ENCODE peak calls at places on chromosomes 3 and 15, in seven cellular contexts. One of them, this sample, is unnamed.

GRCh38 chr15:99631256-99631655 is 65.5 kb downstream of the MEF2A start:
- DNase-seq in IMR-90: no peak
- DNase-seq in mesenchymal stem cell: no peak
- DNase-seq in trophoblast cell: no peak
- DNase-seq in neuronal stem cell: no peak
- DNase-seq in mesendoderm: no peak
- DNase-seq in H1: no peak
- DNase-seq in this sample: no peak

GRCh38 chr3:183178833-183179549 is 16.5 kb upstream of the LAMP3 start:
- DNase-seq in IMR-90: no peak
- DNase-seq in mesenchymal stem cell: peak
- DNase-seq in trophoblast cell: no peak
- DNase-seq in neuronal stem cell: peak
- DNase-seq in mesendoderm: peak
- DNase-seq in H1: no peak
- DNase-seq in this sample: peak

GRCh38 chr15:58221591-58222241 is 83.5 kb downstream of the AQP9 start:
- DNase-seq in IMR-90: peak
- DNase-seq in mesenchymal stem cell: peak
- DNase-seq in trophoblast cell: no peak
- DNase-seq in neuronal stem cell: no peak
- DNase-seq in mesendoderm: peak
- DNase-seq in H1: no peak
- DNase-seq in this sample: peak

GRCh38 chr3:77618686-77619085 is 578.8 kb downstream of the ROBO2 start:
- DNase-seq in IMR-90: no peak
- DNase-seq in mesenchymal stem cell: no peak
- DNase-seq in trophoblast cell: no peak
- DNase-seq in neuronal stem cell: no peak
- DNase-seq in mesendoderm: no peak
- DNase-seq in H1: no peak
- DNase-seq in this sample: no peak

GRCh38 chr3:187795207-187795960 is 50.1 kb upstream of the BCL6 start:
- DNase-seq in IMR-90: no peak
- DNase-seq in mesenchymal stem cell: no peak
- DNase-seq in trophoblast cell: no peak
- DNase-seq in neuronal stem cell: no peak
- DNase-seq in mesendoderm: no peak
- DNase-seq in H1: no peak
- DNase-seq in this sample: no peak

GRCh38 chr3:13308406-13308805 is 111.7 kb downstream of the NUP210 start:
- DNase-seq in IMR-90: peak
- DNase-seq in mesenchymal stem cell: peak
- DNase-seq in trophoblast cell: peak
- DNase-seq in neuronal stem cell: peak
- DNase-seq in mesendoderm: peak
- DNase-seq in H1: peak
- DNase-seq in this sample: peak

GRCh38 chr3:2262204-2262603 is 163.5 kb downstream of the CNTN4 start:
- DNase-seq in IMR-90: no peak
- DNase-seq in mesenchymal stem cell: peak
- DNase-seq in trophoblast cell: no peak
- DNase-seq in neuronal stem cell: no peak
- DNase-seq in mesendoderm: no peak
- DNase-seq in H1: no peak
- DNase-seq in this sample: no peak

GRCh38 chr3:119508172-119508845 is 10.0 kb downstream of the TIMMDC1 start:
- DNase-seq in IMR-90: no peak
- DNase-seq in mesenchymal stem cell: no peak
- DNase-seq in trophoblast cell: no peak
- DNase-seq in neuronal stem cell: no peak
- DNase-seq in mesendoderm: no peak
- DNase-seq in H1: no peak
- DNase-seq in this sample: no peak

GRCh38 chr3:122024800-122025199 is 2.8 kb upstream of the ILDR1 start:
- DNase-seq in IMR-90: no peak
- DNase-seq in mesenchymal stem cell: no peak
- DNase-seq in trophoblast cell: no peak
- DNase-seq in neuronal stem cell: no peak
- DNase-seq in mesendoderm: no peak
- DNase-seq in H1: no peak
- DNase-seq in this sample: no peak

GRCh38 chr15:75727851-75728715 is 15.4 kb upstream of the CSPG4 start:
- DNase-seq in IMR-90: no peak
- DNase-seq in mesenchymal stem cell: peak
- DNase-seq in trophoblast cell: no peak
- DNase-seq in neuronal stem cell: no peak
- DNase-seq in mesendoderm: peak
- DNase-seq in H1: no peak
- DNase-seq in this sample: peak

GRCh38 chr3:8518138-8518537 is 16.5 kb downstream of the LMCD1 start:
- DNase-seq in IMR-90: peak
- DNase-seq in mesenchymal stem cell: peak
- DNase-seq in trophoblast cell: no peak
- DNase-seq in neuronal stem cell: no peak
- DNase-seq in mesendoderm: no peak
- DNase-seq in H1: no peak
- DNase-seq in this sample: no peak

GRCh38 chr3:189629803-189630455 is 1.3 kb upstream of the TP63 start:
- DNase-seq in IMR-90: no peak
- DNase-seq in mesenchymal stem cell: no peak
- DNase-seq in trophoblast cell: no peak
- DNase-seq in neuronal stem cell: no peak
- DNase-seq in mesendoderm: no peak
- DNase-seq in H1: no peak
- DNase-seq in this sample: no peak

GRCh38 chr3:135887220-135887619 is 78.3 kb upstream of the PPP2R3A start:
- DNase-seq in IMR-90: peak
- DNase-seq in mesenchymal stem cell: no peak
- DNase-seq in trophoblast cell: no peak
- DNase-seq in neuronal stem cell: no peak
- DNase-seq in mesendoderm: no peak
- DNase-seq in H1: no peak
- DNase-seq in this sample: no peak

GRCh38 chr3:65669163-65669875 is 369.4 kb downstream of the MAGI1 start:
- DNase-seq in IMR-90: peak
- DNase-seq in mesenchymal stem cell: peak
- DNase-seq in trophoblast cell: no peak
- DNase-seq in neuronal stem cell: no peak
- DNase-seq in mesendoderm: no peak
- DNase-seq in H1: no peak
- DNase-seq in this sample: no peak

GRCh38 chr3:177905895-177906511 is 630.2 kb upstream of the KCNMB2 start:
- DNase-seq in IMR-90: peak
- DNase-seq in mesenchymal stem cell: peak
- DNase-seq in trophoblast cell: peak
- DNase-seq in neuronal stem cell: no peak
- DNase-seq in mesendoderm: peak
- DNase-seq in H1: no peak
- DNase-seq in this sample: no peak

GRCh38 chr3:72135636-72136035 is 350.7 kb upstream of the PROK2 start:
- DNase-seq in IMR-90: no peak
- DNase-seq in mesenchymal stem cell: no peak
- DNase-seq in trophoblast cell: peak
- DNase-seq in neuronal stem cell: no peak
- DNase-seq in mesendoderm: no peak
- DNase-seq in H1: no peak
- DNase-seq in this sample: no peak

GRCh38 chr15:34318277-34319079 is 19.1 kb downstream of the SLC12A6 start:
- DNase-seq in IMR-90: peak
- DNase-seq in mesenchymal stem cell: peak
- DNase-seq in trophoblast cell: peak
- DNase-seq in neuronal stem cell: peak
- DNase-seq in mesendoderm: peak
- DNase-seq in H1: no peak
- DNase-seq in this sample: peak

DNA sequence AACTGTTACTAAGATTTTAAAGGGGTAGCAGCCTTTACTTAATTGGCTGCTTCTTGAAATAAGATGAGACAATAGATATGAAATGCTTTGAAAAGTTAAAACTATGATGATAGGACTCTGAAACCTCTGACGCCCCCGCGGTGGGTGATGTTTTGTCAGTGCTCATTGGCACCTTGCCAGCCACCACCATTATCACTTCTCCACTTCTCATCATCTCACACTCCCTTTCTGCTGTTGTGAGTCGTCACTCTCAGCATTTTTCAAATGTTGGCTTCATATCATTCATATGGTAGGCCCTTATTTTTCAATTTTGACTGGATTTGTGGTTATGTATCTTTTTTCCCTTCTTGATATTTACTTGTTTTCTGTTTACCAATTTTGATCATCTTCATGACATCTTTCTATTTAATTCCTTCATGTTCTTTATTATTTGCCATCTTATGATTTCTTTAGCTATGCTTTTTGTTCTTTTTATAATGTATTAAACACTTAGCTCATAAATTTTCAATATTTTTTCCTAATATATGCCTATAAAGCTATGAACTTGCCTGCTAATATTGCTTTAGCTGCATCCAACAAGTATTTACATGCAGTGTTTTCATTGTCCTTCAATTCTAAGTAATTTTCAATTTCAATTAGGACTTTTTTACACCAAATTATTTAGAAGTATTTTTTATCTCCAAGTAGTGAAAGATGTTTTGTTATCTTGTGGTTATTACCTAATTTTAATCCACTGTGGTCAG is 30.3 kb upstream of the SKOR1 start:
- DNase-seq in IMR-90: no peak
- DNase-seq in mesenchymal stem cell: no peak
- DNase-seq in trophoblast cell: no peak
- DNase-seq in neuronal stem cell: no peak
- DNase-seq in mesendoderm: no peak
- DNase-seq in H1: no peak
- DNase-seq in this sample: no peak
- H3K4ac ChIP-seq in IMR-90: no peak
- H3K4ac ChIP-seq in mesenchymal stem cell: no peak
- H3K4ac ChIP-seq in trophoblast cell: no peak
- H3K4ac ChIP-seq in neuronal stem cell: no peak
- H3K4ac ChIP-seq in mesendoderm: no peak
- H3K4ac ChIP-seq in H1: no peak
- H3K4ac ChIP-seq in this sample: no peak

GRCh38 chr3:115787818-115788217 is 164.5 kb downstream of the GAP43 start:
- DNase-seq in IMR-90: no peak
- DNase-seq in mesenchymal stem cell: no peak
- DNase-seq in trophoblast cell: no peak
- DNase-seq in neuronal stem cell: no peak
- DNase-seq in mesendoderm: no peak
- DNase-seq in H1: no peak
- DNase-seq in this sample: no peak

GRCh38 chr3:115789480-115789879 is 166.2 kb downstream of the GAP43 start:
- DNase-seq in IMR-90: no peak
- DNase-seq in mesenchymal stem cell: no peak
- DNase-seq in trophoblast cell: no peak
- DNase-seq in neuronal stem cell: no peak
- DNase-seq in mesendoderm: no peak
- DNase-seq in H1: no peak
- DNase-seq in this sample: no peak

GRCh38 chr3:115790759-115791158 is 167.4 kb downstream of the GAP43 start:
- DNase-seq in IMR-90: peak
- DNase-seq in mesenchymal stem cell: peak
- DNase-seq in trophoblast cell: peak
- DNase-seq in neuronal stem cell: no peak
- DNase-seq in mesendoderm: peak
- DNase-seq in H1: peak
- DNase-seq in this sample: no peak

GRCh38 chr3:115785782-115786181 is 162.5 kb downstream of the GAP43 start:
- DNase-seq in IMR-90: no peak
- DNase-seq in mesenchymal stem cell: no peak
- DNase-seq in trophoblast cell: no peak
- DNase-seq in neuronal stem cell: no peak
- DNase-seq in mesendoderm: no peak
- DNase-seq in H1: no peak
- DNase-seq in this sample: no peak

DNA sequence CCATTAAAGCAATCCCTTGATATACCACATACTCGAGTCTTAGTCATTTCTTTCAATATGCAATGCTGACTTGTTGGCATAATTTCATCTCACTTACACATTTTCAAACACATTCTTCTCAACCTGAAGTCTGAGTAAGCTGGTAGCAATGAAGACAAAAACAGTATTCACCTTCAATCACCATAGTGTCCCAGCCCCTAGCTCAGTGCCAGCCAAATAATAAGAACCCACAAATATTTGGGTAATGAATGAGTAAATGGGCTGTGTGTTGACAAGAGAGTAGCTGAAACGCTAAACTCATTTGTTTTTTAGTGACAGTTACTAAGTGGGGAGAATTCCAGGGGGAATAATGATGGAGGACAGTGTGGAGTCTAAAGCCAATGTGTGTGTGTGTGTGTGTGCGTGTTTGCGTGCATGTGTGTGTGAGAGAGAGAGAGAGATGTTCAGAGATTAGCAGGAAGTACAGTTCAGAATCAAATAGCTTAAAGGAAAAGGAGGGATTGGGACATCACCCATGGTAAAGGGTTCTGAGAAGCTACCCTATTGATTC is 165.7 kb downstream of the GAP43 start:
- DNase-seq in IMR-90: peak
- DNase-seq in mesenchymal stem cell: peak
- DNase-seq in trophoblast cell: peak
- DNase-seq in neuronal stem cell: no peak
- DNase-seq in mesendoderm: no peak
- DNase-seq in H1: no peak
- DNase-seq in this sample: no peak
- H3K9ac ChIP-seq in IMR-90: no peak
- H3K9ac ChIP-seq in mesenchymal stem cell: peak
- H3K9ac ChIP-seq in trophoblast cell: no peak
- H3K9ac ChIP-seq in neuronal stem cell: no peak
- H3K9ac ChIP-seq in mesendoderm: no peak
- H3K9ac ChIP-seq in H1: no peak
- H3K9ac ChIP-seq in this sample: no peak

DNA sequence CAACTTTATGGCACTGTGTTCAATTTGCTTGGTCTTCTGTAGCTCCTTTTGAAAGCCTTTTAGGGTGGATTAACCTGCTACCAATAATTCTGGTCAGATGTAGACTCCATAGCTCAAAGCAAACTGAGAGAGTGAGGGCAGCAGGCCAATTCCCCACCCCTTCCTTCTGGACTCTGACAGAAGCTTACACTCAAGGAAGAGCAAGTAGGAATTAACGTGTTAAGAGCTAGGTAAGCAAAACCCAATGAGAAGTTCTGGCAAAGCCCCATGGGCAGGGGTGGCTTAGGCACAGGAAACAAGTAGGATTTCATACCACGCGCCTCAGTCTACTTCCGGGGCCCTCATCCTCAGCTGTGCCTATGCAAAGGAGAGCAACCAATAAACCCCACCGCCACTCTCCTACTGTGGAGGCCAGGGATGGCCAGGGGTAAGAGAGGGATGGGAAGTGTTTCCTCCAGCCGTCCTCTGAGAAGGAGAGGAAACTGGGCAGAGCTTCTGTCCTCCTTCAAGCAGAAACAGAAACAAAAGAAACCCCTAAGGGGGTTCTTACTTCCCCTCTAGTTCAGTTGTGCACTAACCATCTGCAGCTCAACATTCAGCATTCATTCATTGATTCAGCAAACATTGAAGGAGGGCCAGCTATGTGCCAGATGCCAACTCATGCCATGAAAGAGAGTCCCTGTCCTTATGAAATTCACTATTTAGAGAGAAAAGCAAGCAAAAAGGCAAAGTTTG is 12.6 kb downstream of the CCR5 start:
- DNase-seq in IMR-90: no peak
- DNase-seq in mesenchymal stem cell: no peak
- DNase-seq in trophoblast cell: no peak
- DNase-seq in neuronal stem cell: no peak
- DNase-seq in mesendoderm: no peak
- DNase-seq in H1: no peak
- DNase-seq in this sample: no peak
- H3K4ac ChIP-seq in IMR-90: no peak
- H3K4ac ChIP-seq in mesenchymal stem cell: no peak
- H3K4ac ChIP-seq in trophoblast cell: no peak
- H3K4ac ChIP-seq in neuronal stem cell: no peak
- H3K4ac ChIP-seq in mesendoderm: no peak
- H3K4ac ChIP-seq in H1: no peak
- H3K4ac ChIP-seq in this sample: no peak

GRCh38 chr15:55721554-55722185 is 21.3 kb downstream of the PRTG start:
- DNase-seq in IMR-90: no peak
- DNase-seq in mesenchymal stem cell: no peak
- DNase-seq in trophoblast cell: no peak
- DNase-seq in neuronal stem cell: no peak
- DNase-seq in mesendoderm: no peak
- DNase-seq in H1: no peak
- DNase-seq in this sample: no peak
- H3K9ac ChIP-seq in IMR-90: no peak
- H3K9ac ChIP-seq in mesenchymal stem cell: no peak
- H3K9ac ChIP-seq in trophoblast cell: no peak
- H3K9ac ChIP-seq in neuronal stem cell: no peak
- H3K9ac ChIP-seq in mesendoderm: no peak
- H3K9ac ChIP-seq in H1: no peak
- H3K9ac ChIP-seq in this sample: no peak